ENCODE peak calls at places on chromosomes 12 and 14, in six cellular contexts. V is GM04504; M is stimulated activated CD8-positive, alpha-beta memory T cell treated with anti-CD3 and anti-CD28 coated beads, Interleukin-4, amount 100 ng/mL, for 1 hour; Z is HEK293T; R is pancreas; Q is hypothalamus. E is an unnamed sample.

GRCh38 chr14:96681826-96682225 is 115.4 kb upstream of the VRK1 start:
- DNase-seq in M (no peak), R (no peak), Z (no peak), Q (no peak), V (no peak), E (no peak)

GRCh38 chr12:92147491-92147890 is 1.8 kb upstream of the BTG1 start:
- DNase-seq in Q (no peak), Z (no peak), R (no peak), V (no peak), M (no peak), E (no peak)

GRCh38 chr14:96055065-96055752 is 16.0 kb downstream of the C14orf132 start:
- DNase-seq in M (no peak), R (no peak), V (no peak), Z (no peak), Q (no peak), E (no peak)

GRCh38 chr12:6607751-6608591 is 792 bp upstream of the CHD4 start:
- DNase-seq in V (no peak), Z (peak), M (no peak), R (no peak), Q (no peak), E (peak)

GRCh38 chr14:65373671-65374039 is 38.9 kb upstream of the FUT8 start:
- DNase-seq in M (no peak), Q (peak), R (no peak), Z (no peak), V (no peak), E (no peak)

GRCh38 chr12:63869656-63870055 is 25.2 kb downstream of the SRGAP1 start:
- DNase-seq in M (no peak), Z (no peak), R (no peak), V (no peak), Q (no peak), E (no peak)

GRCh38 chr14:97159124-97159523 is 361.9 kb downstream of the VRK1 start:
- DNase-seq in Z (no peak), R (no peak), M (no peak), Q (no peak), V (no peak), E (no peak)

GRCh38 chr14:75258803-75259509 is 19.7 kb upstream of the FOS start:
- DNase-seq in M (peak), Q (peak), Z (peak), R (peak), V (peak), E (peak)

GRCh38 chr12:100908501-100908900 is 113.9 kb downstream of the ANO4 start:
- DNase-seq in M (no peak), Z (no peak), Q (no peak), V (peak), R (no peak), E (no peak)

GRCh38 chr12:72872488-72872887 is 600.3 kb downstream of the TRHDE start:
- DNase-seq in Q (no peak), Z (peak), V (no peak), M (no peak), R (no peak), E (no peak)

GRCh38 chr14:56899829-56900228 is 89.5 kb upstream of the OTX2 start:
- DNase-seq in Q (no peak), R (no peak), V (no peak), M (no peak), Z (no peak), E (no peak)

GRCh38 chr14:106843951-106844483 is 1317.6 kb downstream of the TMEM121 start:
- DNase-seq in R (no peak), V (no peak), Z (no peak), M (no peak), Q (no peak), E (peak)

GRCh38 chr12:25957898-25958253 is 606 bp upstream of the RASSF8 start:
- DNase-seq in R (no peak), Z (no peak), Q (no peak), M (no peak), V (peak), E (no peak)

GRCh38 chr12:68559984-68560822 is 50.5 kb upstream of the RAP1B start:
- DNase-seq in V (peak), M (no peak), Q (no peak), R (no peak), Z (no peak), E (no peak)

GRCh38 chr14:99968156-99968920 is 96.9 kb upstream of the EVL start:
- DNase-seq in V (peak), M (no peak), Z (no peak), Q (no peak), R (no peak), E (no peak)

GRCh38 chr12:93201990-93202389 is 175.7 kb upstream of the NUDT4 start:
- DNase-seq in V (no peak), M (no peak), R (no peak), Q (no peak), Z (no peak), E (no peak)